ENCODE peak calls at places on chromosomes 11 and 22, in nine cellular contexts. One of them, this sample, is unnamed.

GRCh38 chr11:19546325-19546724 is 166.3 kb upstream of the NAV2 start:
- DNase-seq in fibroblast of lung: no peak
- DNase-seq in left ventricle myocardium inferior: no peak
- DNase-seq in cardiac fibroblast: peak
- DNase-seq in coronary artery: no peak
- DNase-seq in MCF 10A: no peak
- DNase-seq in progenitor cell of endocrine pancreas: no peak
- DNase-seq in activated B cell treated with CpG ODN at 0.5 μM for 24 hours: no peak
- DNase-seq in spleen: no peak
- DNase-seq in this sample: no peak

GRCh38 chr11:490186-490929 is 16.7 kb downstream of the RNH1 start:
- DNase-seq in coronary artery: no peak
- DNase-seq in MCF 10A: no peak
- DNase-seq in left ventricle myocardium inferior: no peak
- DNase-seq in cardiac fibroblast: no peak
- DNase-seq in fibroblast of lung: no peak
- DNase-seq in progenitor cell of endocrine pancreas: no peak
- DNase-seq in activated B cell treated with CpG ODN at 0.5 μM for 24 hours: no peak
- DNase-seq in spleen: no peak
- DNase-seq in this sample: no peak

GRCh38 chr22:42758929-42759629 is 38.4 kb upstream of the A4GALT start:
- DNase-seq in spleen: no peak
- DNase-seq in left ventricle myocardium inferior: no peak
- DNase-seq in fibroblast of lung: peak
- DNase-seq in progenitor cell of endocrine pancreas: no peak
- DNase-seq in MCF 10A: peak
- DNase-seq in activated B cell treated with CpG ODN at 0.5 μM for 24 hours: no peak
- DNase-seq in coronary artery: no peak
- DNase-seq in cardiac fibroblast: peak
- DNase-seq in this sample: no peak

GRCh38 chr11:78061921-78062311 is 1.7 kb upstream of the THRSP start:
- DNase-seq in left ventricle myocardium inferior: no peak
- DNase-seq in fibroblast of lung: no peak
- DNase-seq in activated B cell treated with CpG ODN at 0.5 μM for 24 hours: no peak
- DNase-seq in spleen: no peak
- DNase-seq in coronary artery: no peak
- DNase-seq in MCF 10A: peak
- DNase-seq in progenitor cell of endocrine pancreas: no peak
- DNase-seq in cardiac fibroblast: no peak
- DNase-seq in this sample: no peak

GRCh38 chr11:42974510-42974909 is 337.3 kb upstream of the API5 start:
- DNase-seq in left ventricle myocardium inferior: no peak
- DNase-seq in MCF 10A: no peak
- DNase-seq in progenitor cell of endocrine pancreas: no peak
- DNase-seq in cardiac fibroblast: no peak
- DNase-seq in coronary artery: no peak
- DNase-seq in spleen: no peak
- DNase-seq in activated B cell treated with CpG ODN at 0.5 μM for 24 hours: no peak
- DNase-seq in fibroblast of lung: no peak
- DNase-seq in this sample: no peak

GRCh38 chr11:3124821-3125220 is 40.3 kb downstream of the OSBPL5 start:
- DNase-seq in activated B cell treated with CpG ODN at 0.5 μM for 24 hours: no peak
- DNase-seq in MCF 10A: no peak
- DNase-seq in coronary artery: no peak
- DNase-seq in progenitor cell of endocrine pancreas: no peak
- DNase-seq in cardiac fibroblast: no peak
- DNase-seq in fibroblast of lung: no peak
- DNase-seq in spleen: peak
- DNase-seq in left ventricle myocardium inferior: no peak
- DNase-seq in this sample: no peak

GRCh38 chr11:36377759-36378553 is 81.9 kb downstream of the PRR5L start:
- DNase-seq in left ventricle myocardium inferior: no peak
- DNase-seq in coronary artery: no peak
- DNase-seq in cardiac fibroblast: no peak
- DNase-seq in activated B cell treated with CpG ODN at 0.5 μM for 24 hours: no peak
- DNase-seq in progenitor cell of endocrine pancreas: no peak
- DNase-seq in spleen: no peak
- DNase-seq in MCF 10A: no peak
- DNase-seq in fibroblast of lung: no peak
- DNase-seq in this sample: no peak

GRCh38 chr22:29205598-29206371 is at the start of gene EMID1:
- DNase-seq in fibroblast of lung: no peak
- DNase-seq in coronary artery: no peak
- DNase-seq in progenitor cell of endocrine pancreas: peak
- DNase-seq in spleen: peak
- DNase-seq in activated B cell treated with CpG ODN at 0.5 μM for 24 hours: no peak
- DNase-seq in MCF 10A: no peak
- DNase-seq in cardiac fibroblast: peak
- DNase-seq in left ventricle myocardium inferior: peak
- DNase-seq in this sample: peak

GRCh38 chr11:110525883-110526282 is 96.1 kb downstream of the FDX1 start:
- DNase-seq in cardiac fibroblast: peak
- DNase-seq in MCF 10A: peak
- DNase-seq in activated B cell treated with CpG ODN at 0.5 μM for 24 hours: no peak
- DNase-seq in coronary artery: no peak
- DNase-seq in progenitor cell of endocrine pancreas: no peak
- DNase-seq in fibroblast of lung: peak
- DNase-seq in left ventricle myocardium inferior: no peak
- DNase-seq in spleen: no peak
- DNase-seq in this sample: no peak

GRCh38 chr11:119934866-119935265 is 203.0 kb downstream of the TRIM29 start:
- DNase-seq in coronary artery: no peak
- DNase-seq in spleen: peak
- DNase-seq in cardiac fibroblast: no peak
- DNase-seq in progenitor cell of endocrine pancreas: no peak
- DNase-seq in left ventricle myocardium inferior: no peak
- DNase-seq in activated B cell treated with CpG ODN at 0.5 μM for 24 hours: no peak
- DNase-seq in MCF 10A: no peak
- DNase-seq in fibroblast of lung: no peak
- DNase-seq in this sample: no peak

GRCh38 chr22:17761145-17761488 is 13.2 kb downstream of the BID start:
- DNase-seq in activated B cell treated with CpG ODN at 0.5 μM for 24 hours: no peak
- DNase-seq in left ventricle myocardium inferior: no peak
- DNase-seq in coronary artery: no peak
- DNase-seq in fibroblast of lung: no peak
- DNase-seq in MCF 10A: no peak
- DNase-seq in cardiac fibroblast: no peak
- DNase-seq in progenitor cell of endocrine pancreas: no peak
- DNase-seq in spleen: no peak
- DNase-seq in this sample: no peak

GRCh38 chr11:65378208-65378927 is 4.1 kb downstream of the SLC25A45 start:
- DNase-seq in progenitor cell of endocrine pancreas: no peak
- DNase-seq in left ventricle myocardium inferior: no peak
- DNase-seq in coronary artery: no peak
- DNase-seq in fibroblast of lung: no peak
- DNase-seq in spleen: no peak
- DNase-seq in activated B cell treated with CpG ODN at 0.5 μM for 24 hours: no peak
- DNase-seq in cardiac fibroblast: no peak
- DNase-seq in MCF 10A: no peak
- DNase-seq in this sample: no peak

GRCh38 chr22:26330971-26331625 is 98.0 kb upstream of the ASPHD2 start:
- DNase-seq in fibroblast of lung: peak
- DNase-seq in spleen: no peak
- DNase-seq in cardiac fibroblast: peak
- DNase-seq in activated B cell treated with CpG ODN at 0.5 μM for 24 hours: peak
- DNase-seq in progenitor cell of endocrine pancreas: peak
- DNase-seq in coronary artery: no peak
- DNase-seq in MCF 10A: peak
- DNase-seq in left ventricle myocardium inferior: no peak
- DNase-seq in this sample: no peak

GRCh38 chr22:49364398-49364797 is 463.3 kb downstream of the BRD1 start:
- DNase-seq in progenitor cell of endocrine pancreas: no peak
- DNase-seq in activated B cell treated with CpG ODN at 0.5 μM for 24 hours: no peak
- DNase-seq in MCF 10A: no peak
- DNase-seq in left ventricle myocardium inferior: no peak
- DNase-seq in fibroblast of lung: no peak
- DNase-seq in cardiac fibroblast: no peak
- DNase-seq in coronary artery: peak
- DNase-seq in spleen: no peak
- DNase-seq in this sample: no peak

GRCh38 chr11:35539256-35539655 is 13.8 kb upstream of the PAMR1 start:
- DNase-seq in cardiac fibroblast: peak
- DNase-seq in MCF 10A: no peak
- DNase-seq in fibroblast of lung: no peak
- DNase-seq in coronary artery: no peak
- DNase-seq in activated B cell treated with CpG ODN at 0.5 μM for 24 hours: no peak
- DNase-seq in progenitor cell of endocrine pancreas: no peak
- DNase-seq in left ventricle myocardium inferior: no peak
- DNase-seq in spleen: no peak
- DNase-seq in this sample: no peak

GRCh38 chr11:46845440-46845739 is 690 bp downstream of the CKAP5 start:
- DNase-seq in MCF 10A: no peak
- DNase-seq in cardiac fibroblast: no peak
- DNase-seq in left ventricle myocardium inferior: no peak
- DNase-seq in coronary artery: no peak
- DNase-seq in spleen: no peak
- DNase-seq in fibroblast of lung: peak
- DNase-seq in progenitor cell of endocrine pancreas: no peak
- DNase-seq in activated B cell treated with CpG ODN at 0.5 μM for 24 hours: no peak
- DNase-seq in this sample: no peak
- TF ChIP-seq CTCF in MCF 10A: no peak
- TF ChIP-seq CTCF in cardiac fibroblast: no peak
- TF ChIP-seq CTCF in left ventricle myocardium inferior: no peak
- TF ChIP-seq CTCF in coronary artery: no peak
- TF ChIP-seq CTCF in spleen: no peak
- TF ChIP-seq CTCF in fibroblast of lung: no peak
- TF ChIP-seq CTCF in progenitor cell of endocrine pancreas: no peak
- TF ChIP-seq CTCF in activated B cell treated with CpG ODN at 0.5 μM for 24 hours: no peak
- TF ChIP-seq CTCF in this sample: no peak

DNA sequence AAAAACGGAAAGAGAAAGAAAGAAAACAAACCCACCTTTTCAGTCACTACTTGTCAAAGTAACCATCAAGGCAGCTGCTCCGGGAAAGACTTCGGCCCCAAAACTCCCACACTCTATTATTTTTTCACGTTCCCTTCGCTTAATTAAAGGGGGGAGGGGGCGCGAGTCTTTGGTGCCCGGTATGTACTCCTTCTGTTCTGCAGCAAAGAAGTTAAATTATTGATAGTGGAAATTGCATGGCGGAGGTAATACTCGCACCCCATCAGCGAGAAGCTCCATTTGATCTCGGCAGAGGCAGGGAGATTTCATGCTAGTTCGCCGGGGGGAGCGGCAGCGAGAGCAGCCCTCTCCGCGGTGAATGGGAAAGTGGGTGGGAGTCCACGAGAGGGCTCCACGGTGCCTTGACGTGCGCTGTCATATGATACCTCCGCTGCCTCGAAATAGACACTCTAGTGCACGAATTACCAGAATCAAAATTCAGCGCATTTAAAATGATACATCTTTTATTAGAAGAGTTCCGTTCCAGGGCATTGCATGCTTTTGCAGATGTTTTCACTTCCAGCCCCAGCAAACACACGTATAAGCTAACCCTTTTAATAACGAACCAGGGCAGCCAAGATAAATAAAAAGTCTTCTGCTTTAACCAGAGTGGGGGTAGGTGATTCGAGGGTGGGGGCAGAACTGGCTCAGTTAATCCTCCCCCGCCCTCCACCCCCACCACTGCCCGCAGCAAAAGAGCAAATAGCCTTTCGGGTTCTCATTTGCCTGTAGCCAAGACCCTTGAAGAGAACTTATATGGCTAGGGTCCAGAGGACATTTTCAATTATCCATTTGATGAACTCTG is 1.2 kb upstream of the BDNF start:
- DNase-seq in activated B cell treated with CpG ODN at 0.5 μM for 24 hours: no peak
- DNase-seq in cardiac fibroblast: peak
- DNase-seq in progenitor cell of endocrine pancreas: no peak
- DNase-seq in left ventricle myocardium inferior: peak
- DNase-seq in MCF 10A: peak
- DNase-seq in fibroblast of lung: peak
- DNase-seq in coronary artery: no peak
- DNase-seq in spleen: no peak
- DNase-seq in this sample: no peak
- TF ChIP-seq CTCF in activated B cell treated with CpG ODN at 0.5 μM for 24 hours: no peak
- TF ChIP-seq CTCF in cardiac fibroblast: peak
- TF ChIP-seq CTCF in progenitor cell of endocrine pancreas: peak
- TF ChIP-seq CTCF in left ventricle myocardium inferior: peak
- TF ChIP-seq CTCF in MCF 10A: no peak
- TF ChIP-seq CTCF in fibroblast of lung: peak
- TF ChIP-seq CTCF in coronary artery: no peak
- TF ChIP-seq CTCF in spleen: no peak
- TF ChIP-seq CTCF in this sample: no peak

DNA sequence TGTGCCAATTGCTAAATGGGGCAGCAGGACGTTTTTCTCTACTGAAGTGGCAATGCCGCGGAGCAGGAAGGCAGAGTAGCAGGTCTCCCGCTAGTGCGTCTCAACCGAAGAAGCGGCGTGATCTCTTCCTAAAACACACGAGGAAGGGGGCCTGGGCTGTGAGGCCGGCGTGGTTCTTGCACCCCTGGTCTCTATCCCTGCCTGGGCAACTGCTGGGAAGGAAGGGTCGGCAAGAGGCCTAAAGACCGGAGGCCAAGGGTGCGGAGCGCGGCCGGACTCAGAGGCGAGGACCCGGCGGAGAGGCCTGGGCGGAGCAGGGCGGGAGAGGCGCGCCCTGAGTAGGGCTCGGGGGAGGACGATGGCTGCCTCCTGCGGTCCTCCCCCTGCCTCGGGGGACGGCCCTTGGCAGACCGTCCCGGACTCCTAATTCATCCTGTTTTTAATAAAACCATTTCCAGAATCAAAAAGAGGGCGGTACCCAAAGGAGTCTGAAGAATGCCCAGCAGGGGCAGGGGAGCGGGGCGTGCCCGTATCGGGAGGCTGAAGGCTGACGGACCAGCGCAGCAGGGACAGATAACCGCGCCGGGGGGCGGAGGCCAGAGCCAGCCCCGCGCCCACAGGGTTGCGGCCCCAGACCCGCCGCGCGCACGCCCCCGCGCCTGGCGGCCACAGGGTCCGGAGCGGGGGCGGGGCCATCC is 559 bp upstream of the APLP2 start:
- DNase-seq in activated B cell treated with CpG ODN at 0.5 μM for 24 hours: no peak
- DNase-seq in progenitor cell of endocrine pancreas: no peak
- DNase-seq in cardiac fibroblast: peak
- DNase-seq in fibroblast of lung: peak
- DNase-seq in spleen: peak
- DNase-seq in left ventricle myocardium inferior: peak
- DNase-seq in MCF 10A: peak
- DNase-seq in coronary artery: peak
- DNase-seq in this sample: no peak
- TF ChIP-seq CTCF in activated B cell treated with CpG ODN at 0.5 μM for 24 hours: no peak
- TF ChIP-seq CTCF in progenitor cell of endocrine pancreas: no peak
- TF ChIP-seq CTCF in cardiac fibroblast: peak
- TF ChIP-seq CTCF in fibroblast of lung: no peak
- TF ChIP-seq CTCF in spleen: no peak
- TF ChIP-seq CTCF in left ventricle myocardium inferior: peak
- TF ChIP-seq CTCF in MCF 10A: no peak
- TF ChIP-seq CTCF in coronary artery: no peak
- TF ChIP-seq CTCF in this sample: no peak

DNA sequence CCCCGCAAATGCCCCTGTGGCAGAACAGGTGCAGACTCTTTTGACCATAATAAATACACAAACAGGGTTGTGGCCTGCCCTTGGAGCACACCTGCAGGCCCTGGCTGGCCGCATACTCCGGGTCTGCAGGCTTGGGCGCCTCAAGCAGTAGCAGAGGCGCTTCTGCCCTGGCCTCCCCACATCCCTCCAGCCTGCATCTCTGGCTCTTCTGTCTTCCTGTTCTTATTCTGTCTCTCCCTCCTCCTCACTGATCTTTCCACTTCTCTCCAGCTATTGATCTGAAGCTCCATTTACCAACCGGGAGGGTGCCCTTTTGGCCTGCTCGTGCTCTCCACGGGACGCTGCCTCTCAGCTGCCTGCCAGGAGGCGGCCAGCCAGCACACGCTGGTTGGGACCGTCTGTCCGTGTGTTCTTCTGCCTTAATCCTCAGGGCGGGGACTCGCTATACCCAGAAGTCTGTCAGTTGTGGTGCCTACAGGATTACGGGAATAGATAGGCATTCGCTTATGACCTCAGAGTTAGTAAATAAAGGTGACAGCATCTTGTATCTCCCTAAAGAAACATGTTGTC is 5.2 kb downstream of the UPB1 start:
- DNase-seq in spleen: peak
- DNase-seq in left ventricle myocardium inferior: no peak
- DNase-seq in fibroblast of lung: no peak
- DNase-seq in activated B cell treated with CpG ODN at 0.5 μM for 24 hours: no peak
- DNase-seq in progenitor cell of endocrine pancreas: no peak
- DNase-seq in cardiac fibroblast: no peak
- DNase-seq in coronary artery: no peak
- DNase-seq in MCF 10A: no peak
- DNase-seq in this sample: no peak
- TF ChIP-seq CTCF in spleen: no peak
- TF ChIP-seq CTCF in left ventricle myocardium inferior: no peak
- TF ChIP-seq CTCF in fibroblast of lung: no peak
- TF ChIP-seq CTCF in activated B cell treated with CpG ODN at 0.5 μM for 24 hours: no peak
- TF ChIP-seq CTCF in progenitor cell of endocrine pancreas: no peak
- TF ChIP-seq CTCF in cardiac fibroblast: no peak
- TF ChIP-seq CTCF in coronary artery: no peak
- TF ChIP-seq CTCF in MCF 10A: no peak
- TF ChIP-seq CTCF in this sample: no peak

This sample was measured in natural killer cell.